ENCODE peak calls at places on chromosomes 5 and 9, in seven cellular contexts. K, P, W, R, U, H and S are unnamed samples.

GRCh38 chr5:135944967-135945560 is 9.7 kb downstream of the LECT2 start:
- DNase-seq in U (peak), K (peak), W (peak), P (no peak), R (peak), H (peak), S (peak)

GRCh38 chr5:124742983-124743533 is 3.4 kb downstream of the ZNF608 start:
- DNase-seq in W (no peak), H (peak), R (no peak), P (no peak), K (peak), U (peak), S (no peak)

GRCh38 chr5:59789197-59789596 is 104.3 kb downstream of the PDE4D start:
- DNase-seq in P (no peak), H (peak), K (no peak), U (no peak), W (no peak), R (no peak), S (peak)

GRCh38 chr5:179475956-179476355 is 74.4 kb upstream of the RUFY1 start:
- DNase-seq in W (no peak), K (no peak), H (no peak), U (no peak), R (no peak), P (no peak), S (no peak)

GRCh38 chr5:75601567-75601966 is 9.7 kb upstream of the ANKDD1B start:
- DNase-seq in P (no peak), K (peak), W (no peak), R (no peak), H (peak), U (no peak), S (no peak)

GRCh38 chr5:33772276-33772990 is 119.4 kb downstream of the ADAMTS12 start:
- DNase-seq in U (no peak), W (no peak), P (no peak), K (peak), R (no peak), H (peak), S (peak)

GRCh38 chr5:65268520-65268919 is 213.2 kb downstream of the ADAMTS6 start:
- DNase-seq in P (no peak), K (no peak), U (no peak), H (no peak), R (no peak), W (no peak), S (no peak)

GRCh38 chr5:12023614-12024241 is 119.5 kb upstream of the CTNND2 start:
- DNase-seq in W (no peak), H (peak), K (peak), R (peak), U (peak), P (no peak), S (peak)

GRCh38 chr9:36166150-36166927 is 2.8 kb upstream of the CCIN start:
- DNase-seq in H (peak), P (peak), U (peak), W (peak), R (peak), K (peak), S (peak)

GRCh38 chr9:34991833-34992375 is 2.4 kb downstream of the DNAJB5 start:
- DNase-seq in P (no peak), W (peak), U (peak), K (no peak), H (peak), R (no peak), S (no peak)

GRCh38 chr5:129459485-129460120 is 495 bp upstream of the ADAMTS19 start:
- DNase-seq in H (peak), P (no peak), W (peak), U (peak), K (peak), R (peak), S (peak)

GRCh38 chr9:137130176-137130755 is 8.7 kb upstream of the GRIN1 start:
- DNase-seq in W (peak), P (no peak), K (no peak), H (peak), R (no peak), U (peak), S (no peak)

GRCh38 chr5:132883261-132883834 is 9.9 kb downstream of the LEAP2 start:
- DNase-seq in K (peak), U (peak), R (peak), W (peak), P (no peak), H (peak), S (peak)

GRCh38 chr5:79702606-79703380 is 13.2 kb downstream of the CMYA5 start:
- DNase-seq in W (peak), P (no peak), R (no peak), H (peak), U (peak), K (no peak), S (peak)

GRCh38 chr5:79703381-79703645 is 13.7 kb downstream of the CMYA5 start:
- DNase-seq in K (no peak), R (no peak), W (no peak), U (no peak), P (no peak), H (no peak), S (no peak)

GRCh38 chr5:79705632-79706031 is 16.0 kb downstream of the CMYA5 start:
- DNase-seq in H (no peak), P (no peak), R (no peak), K (no peak), W (no peak), U (no peak), S (no peak)

GRCh38 chr5:79707535-79707934 is 17.9 kb downstream of the CMYA5 start:
- DNase-seq in H (no peak), W (no peak), P (no peak), R (no peak), U (no peak), K (no peak), S (no peak)

DNA sequence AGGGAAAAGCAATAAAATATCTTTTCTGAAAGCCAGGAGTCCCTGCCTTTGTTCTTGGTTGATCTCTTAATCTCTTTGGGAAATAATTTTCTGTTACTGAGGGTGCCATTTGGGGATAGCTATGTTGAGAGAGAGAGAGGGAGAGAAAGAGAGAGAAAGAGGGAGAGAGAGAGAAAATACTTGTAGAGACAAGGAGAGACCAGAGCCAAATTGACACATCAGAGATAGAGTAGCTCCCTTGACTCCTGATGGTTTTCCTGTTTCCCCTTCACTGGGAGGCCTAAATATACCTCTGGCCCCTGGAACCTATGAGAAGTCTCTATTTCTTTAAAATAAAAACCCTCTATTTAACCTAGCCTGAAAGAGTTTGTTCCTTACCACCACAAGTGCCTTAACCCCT is 14.9 kb downstream of the CMYA5 start:
- DNase-seq in K (no peak), U (no peak), W (no peak), P (no peak), H (no peak), R (no peak), S (no peak)
- H3K18ac ChIP-seq in K (no peak), U (no peak), W (no peak), P (no peak), H (no peak), R (no peak), S (no peak)

GRCh38 chr5:39503148-39503547 is 78.4 kb upstream of the DAB2 start:
- DNase-seq in R (no peak), P (no peak), H (peak), W (no peak), K (peak), U (no peak), S (no peak)
- H3K18ac ChIP-seq in R (no peak), P (no peak), H (no peak), W (no peak), K (peak), U (no peak), S (no peak)

GRCh38 chr5:40985501-40985900 is 76.2 kb downstream of the C7 start:
- DNase-seq in W (no peak), K (no peak), U (peak), R (no peak), P (no peak), H (no peak), S (no peak)

GRCh38 chr5:40986666-40987065 is 77.4 kb downstream of the C7 start:
- DNase-seq in K (peak), H (no peak), P (no peak), W (no peak), R (no peak), U (no peak), S (no peak)

GRCh38 chr5:40981420-40981819 is 72.1 kb downstream of the C7 start:
- DNase-seq in R (no peak), H (no peak), K (peak), U (no peak), W (no peak), P (no peak), S (no peak)

GRCh38 chr5:40984884-40985283 is 75.6 kb downstream of the C7 start:
- DNase-seq in P (no peak), K (peak), W (no peak), H (peak), R (no peak), U (no peak), S (no peak)

GRCh38 chr5:40983781-40984180 is 74.5 kb downstream of the C7 start:
- DNase-seq in P (no peak), H (no peak), R (no peak), U (no peak), W (no peak), K (peak), S (peak)
- H3K18ac ChIP-seq in P (no peak), H (no peak), R (no peak), U (no peak), W (no peak), K (peak), S (no peak)

GRCh38 chr5:55636177-55636576 is 75.9 kb downstream of the SLC38A9 start:
- DNase-seq in H (peak), R (no peak), W (no peak), K (no peak), U (no peak), P (no peak), S (no peak)
- H3K18ac ChIP-seq in H (no peak), R (no peak), W (no peak), K (no peak), U (no peak), P (no peak), S (no peak)

DNA sequence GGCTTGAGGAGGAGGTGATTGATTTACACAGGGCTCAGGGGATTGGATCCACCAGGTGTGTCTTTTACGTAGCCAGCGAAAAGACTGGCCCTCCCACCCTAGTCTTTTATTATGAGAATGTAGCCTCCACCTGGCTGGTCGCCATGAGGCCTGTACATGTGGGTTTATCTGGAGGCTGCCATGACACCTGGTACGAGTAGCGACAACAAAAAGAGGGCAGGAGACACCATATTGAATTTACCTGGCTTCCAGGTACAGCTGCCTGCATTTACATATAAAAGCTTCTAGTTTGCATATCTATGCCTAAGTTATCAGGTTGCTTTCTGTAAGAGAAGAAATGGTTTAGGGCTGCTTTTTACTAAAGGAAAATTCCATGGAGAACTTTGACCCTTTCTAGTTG is 1173.7 kb upstream of the SEMA6A start:
- DNase-seq in R (no peak), K (no peak), H (no peak), U (no peak), W (peak), P (no peak), S (no peak)
- H3K18ac ChIP-seq in R (no peak), K (no peak), H (no peak), U (no peak), W (peak), P (peak), S (no peak)

GRCh38 chr5:172567843-172568242 is 73.2 kb upstream of the NEURL1B start:
- DNase-seq in R (no peak), U (no peak), W (no peak), H (no peak), P (no peak), K (no peak), S (no peak)

GRCh38 chr5:172568308-172568923 is 72.6 kb upstream of the NEURL1B start:
- DNase-seq in H (no peak), P (no peak), W (no peak), K (no peak), U (no peak), R (no peak), S (no peak)

GRCh38 chr5:172565931-172566665 is 75.0 kb upstream of the NEURL1B start:
- DNase-seq in K (no peak), W (no peak), U (no peak), H (no peak), R (no peak), P (no peak), S (no peak)

GRCh38 chr5:172565455-172565854 is 75.6 kb upstream of the NEURL1B start:
- DNase-seq in P (no peak), H (no peak), W (no peak), K (no peak), R (no peak), U (no peak), S (no peak)

DNA sequence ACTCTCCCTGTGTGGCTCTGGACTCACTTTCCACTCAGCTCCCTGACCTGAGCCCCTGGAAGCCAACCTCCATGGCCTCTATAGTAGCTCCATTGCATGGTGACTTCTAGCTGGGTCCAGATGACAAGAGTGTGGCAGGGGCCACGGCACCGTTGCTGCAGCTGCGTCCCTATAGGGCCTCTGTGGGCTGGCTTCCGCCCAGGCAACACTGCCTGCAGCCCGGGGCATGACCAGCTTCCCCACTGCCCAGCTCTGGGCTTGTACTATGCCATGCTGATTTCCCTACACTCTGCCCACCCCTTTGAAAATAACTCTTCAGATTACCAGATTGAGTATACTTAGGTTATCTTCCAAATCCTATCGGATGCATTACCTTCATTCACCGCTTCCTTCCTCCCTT is 73.8 kb upstream of the NEURL1B start:
- DNase-seq in U (no peak), R (no peak), W (no peak), K (no peak), P (no peak), H (no peak), S (no peak)
- H3K18ac ChIP-seq in U (no peak), R (peak), W (no peak), K (no peak), P (no peak), H (no peak), S (no peak)